ENCODE peak calls at places on chromosome 1, in ten cellular contexts. One of them, this sample, is unnamed.

GRCh38 chr1:35539073-35539823 is 18.0 kb downstream of the KIAA0319L start:
- DNase-seq in hypothalamus: no peak
- DNase-seq in NCI-H1694 treated with DMSO at 0.1 percent for 48 hours: no peak
- DNase-seq in Calu3: no peak
- DNase-seq in EL: peak; percentile 52
- DNase-seq in astrocyte: peak; percentile 37
- DNase-seq in heart left ventricle: no peak
- DNase-seq in naive thymus-derived CD8-positive, alpha-beta T cell: peak; percentile 86
- DNase-seq in RPMI8226: no peak
- DNase-seq in activated CD4-positive, CD25-positive, alpha-beta regulatory T cell: no peak
- DNase-seq in this sample: no peak

GRCh38 chr1:219771039-219771438 is 157.3 kb downstream of the SLC30A10 start:
- DNase-seq in hypothalamus: no peak
- DNase-seq in NCI-H1694 treated with DMSO at 0.1 percent for 48 hours: no peak
- DNase-seq in Calu3: peak; percentile 78
- DNase-seq in EL: peak; percentile 94
- DNase-seq in astrocyte: peak; percentile 99
- DNase-seq in heart left ventricle: no peak
- DNase-seq in naive thymus-derived CD8-positive, alpha-beta T cell: no peak
- DNase-seq in RPMI8226: no peak
- DNase-seq in activated CD4-positive, CD25-positive, alpha-beta regulatory T cell: no peak
- DNase-seq in this sample: no peak

GRCh38 chr1:56578664-56578962 is 750 bp downstream of the PLPP3 start:
- DNase-seq in hypothalamus: no peak
- DNase-seq in NCI-H1694 treated with DMSO at 0.1 percent for 48 hours: no peak
- DNase-seq in Calu3: peak; percentile 23
- DNase-seq in EL: no peak
- DNase-seq in astrocyte: no peak
- DNase-seq in heart left ventricle: peak; percentile 23
- DNase-seq in naive thymus-derived CD8-positive, alpha-beta T cell: no peak
- DNase-seq in RPMI8226: no peak
- DNase-seq in activated CD4-positive, CD25-positive, alpha-beta regulatory T cell: no peak
- DNase-seq in this sample: peak; percentile 47

GRCh38 chr1:109933856-109934711 is 23.4 kb downstream of the CSF1 start:
- DNase-seq in hypothalamus: no peak
- DNase-seq in NCI-H1694 treated with DMSO at 0.1 percent for 48 hours: no peak
- DNase-seq in Calu3: peak; percentile 39
- DNase-seq in EL: peak; percentile 96
- DNase-seq in astrocyte: peak; percentile 91
- DNase-seq in heart left ventricle: no peak
- DNase-seq in naive thymus-derived CD8-positive, alpha-beta T cell: no peak
- DNase-seq in RPMI8226: no peak
- DNase-seq in activated CD4-positive, CD25-positive, alpha-beta regulatory T cell: no peak
- DNase-seq in this sample: no peak

GRCh38 chr1:210250998-210251679 is 18.5 kb downstream of the SERTAD4 start:
- DNase-seq in hypothalamus: peak; percentile 82
- DNase-seq in NCI-H1694 treated with DMSO at 0.1 percent for 48 hours: peak; percentile 78
- DNase-seq in Calu3: peak; percentile 59
- DNase-seq in EL: peak; percentile 58
- DNase-seq in astrocyte: peak; percentile 39
- DNase-seq in heart left ventricle: peak; percentile 29
- DNase-seq in naive thymus-derived CD8-positive, alpha-beta T cell: no peak
- DNase-seq in RPMI8226: peak; percentile 24
- DNase-seq in activated CD4-positive, CD25-positive, alpha-beta regulatory T cell: no peak
- DNase-seq in this sample: no peak

GRCh38 chr1:205593532-205593931 is 38.3 kb downstream of the ELK4 start:
- DNase-seq in hypothalamus: no peak
- DNase-seq in NCI-H1694 treated with DMSO at 0.1 percent for 48 hours: no peak
- DNase-seq in Calu3: no peak
- DNase-seq in EL: no peak
- DNase-seq in astrocyte: no peak
- DNase-seq in heart left ventricle: no peak
- DNase-seq in naive thymus-derived CD8-positive, alpha-beta T cell: peak; percentile 72
- DNase-seq in RPMI8226: no peak
- DNase-seq in activated CD4-positive, CD25-positive, alpha-beta regulatory T cell: no peak
- DNase-seq in this sample: no peak

GRCh38 chr1:92444351-92444750 is 42.4 kb downstream of the GFI1 start:
- DNase-seq in hypothalamus: no peak
- DNase-seq in NCI-H1694 treated with DMSO at 0.1 percent for 48 hours: no peak
- DNase-seq in Calu3: no peak
- DNase-seq in EL: peak; percentile 65
- DNase-seq in astrocyte: peak; percentile 55
- DNase-seq in heart left ventricle: no peak
- DNase-seq in naive thymus-derived CD8-positive, alpha-beta T cell: no peak
- DNase-seq in RPMI8226: no peak
- DNase-seq in activated CD4-positive, CD25-positive, alpha-beta regulatory T cell: no peak
- DNase-seq in this sample: no peak

GRCh38 chr1:39082811-39083576 is 56.8 kb downstream of the NDUFS5 start:
- DNase-seq in hypothalamus: no peak
- DNase-seq in NCI-H1694 treated with DMSO at 0.1 percent for 48 hours: no peak
- DNase-seq in Calu3: no peak
- DNase-seq in EL: no peak
- DNase-seq in astrocyte: no peak
- DNase-seq in heart left ventricle: no peak
- DNase-seq in naive thymus-derived CD8-positive, alpha-beta T cell: no peak
- DNase-seq in RPMI8226: no peak
- DNase-seq in activated CD4-positive, CD25-positive, alpha-beta regulatory T cell: no peak
- DNase-seq in this sample: no peak

GRCh38 chr1:220431840-220432239 is 96.1 kb upstream of the MARK1 start:
- DNase-seq in hypothalamus: no peak
- DNase-seq in NCI-H1694 treated with DMSO at 0.1 percent for 48 hours: no peak
- DNase-seq in Calu3: no peak
- DNase-seq in EL: no peak
- DNase-seq in astrocyte: no peak
- DNase-seq in heart left ventricle: no peak
- DNase-seq in naive thymus-derived CD8-positive, alpha-beta T cell: no peak
- DNase-seq in RPMI8226: peak; percentile 80
- DNase-seq in activated CD4-positive, CD25-positive, alpha-beta regulatory T cell: no peak
- DNase-seq in this sample: no peak

GRCh38 chr1:109760581-109761226 is 3.0 kb downstream of the EPS8L3 start:
- DNase-seq in hypothalamus: no peak
- DNase-seq in NCI-H1694 treated with DMSO at 0.1 percent for 48 hours: no peak
- DNase-seq in Calu3: no peak
- DNase-seq in EL: no peak
- DNase-seq in astrocyte: no peak
- DNase-seq in heart left ventricle: peak; percentile 2
- DNase-seq in naive thymus-derived CD8-positive, alpha-beta T cell: no peak
- DNase-seq in RPMI8226: no peak
- DNase-seq in activated CD4-positive, CD25-positive, alpha-beta regulatory T cell: no peak
- DNase-seq in this sample: no peak

GRCh38 chr1:158203693-158204457 is 23.2 kb downstream of the CD1D start:
- DNase-seq in hypothalamus: no peak
- DNase-seq in NCI-H1694 treated with DMSO at 0.1 percent for 48 hours: peak; percentile 63
- DNase-seq in Calu3: peak; percentile 41
- DNase-seq in EL: peak; percentile 54
- DNase-seq in astrocyte: peak; percentile 36
- DNase-seq in heart left ventricle: no peak
- DNase-seq in naive thymus-derived CD8-positive, alpha-beta T cell: peak; percentile 50
- DNase-seq in RPMI8226: peak; percentile 54
- DNase-seq in activated CD4-positive, CD25-positive, alpha-beta regulatory T cell: no peak
- DNase-seq in this sample: peak; percentile 39

GRCh38 chr1:61270761-61271411 is 188.5 kb downstream of the NFIA start:
- DNase-seq in hypothalamus: no peak
- DNase-seq in NCI-H1694 treated with DMSO at 0.1 percent for 48 hours: no peak
- DNase-seq in Calu3: no peak
- DNase-seq in EL: no peak
- DNase-seq in astrocyte: peak; percentile 42
- DNase-seq in heart left ventricle: no peak
- DNase-seq in naive thymus-derived CD8-positive, alpha-beta T cell: no peak
- DNase-seq in RPMI8226: no peak
- DNase-seq in activated CD4-positive, CD25-positive, alpha-beta regulatory T cell: no peak
- DNase-seq in this sample: no peak

GRCh38 chr1:201014816-201015200 is 8.7 kb downstream of the KIF21B start:
- DNase-seq in hypothalamus: no peak
- DNase-seq in NCI-H1694 treated with DMSO at 0.1 percent for 48 hours: no peak
- DNase-seq in Calu3: no peak
- DNase-seq in EL: no peak
- DNase-seq in astrocyte: no peak
- DNase-seq in heart left ventricle: no peak
- DNase-seq in naive thymus-derived CD8-positive, alpha-beta T cell: no peak
- DNase-seq in RPMI8226: no peak
- DNase-seq in activated CD4-positive, CD25-positive, alpha-beta regulatory T cell: no peak
- DNase-seq in this sample: no peak

GRCh38 chr1:11938722-11939526 is 4.4 kb downstream of the PLOD1 start:
- DNase-seq in hypothalamus: no peak
- DNase-seq in NCI-H1694 treated with DMSO at 0.1 percent for 48 hours: no peak
- DNase-seq in Calu3: no peak
- DNase-seq in EL: peak; percentile 55
- DNase-seq in astrocyte: no peak
- DNase-seq in heart left ventricle: peak; percentile 78
- DNase-seq in naive thymus-derived CD8-positive, alpha-beta T cell: no peak
- DNase-seq in RPMI8226: no peak
- DNase-seq in activated CD4-positive, CD25-positive, alpha-beta regulatory T cell: no peak
- DNase-seq in this sample: no peak

GRCh38 chr1:33420870-33421775 is 9.8 kb downstream of the PHC2 start:
- DNase-seq in hypothalamus: no peak
- DNase-seq in NCI-H1694 treated with DMSO at 0.1 percent for 48 hours: no peak
- DNase-seq in Calu3: no peak
- DNase-seq in EL: peak; percentile 72
- DNase-seq in astrocyte: peak; percentile 51
- DNase-seq in heart left ventricle: no peak
- DNase-seq in naive thymus-derived CD8-positive, alpha-beta T cell: no peak
- DNase-seq in RPMI8226: no peak
- DNase-seq in activated CD4-positive, CD25-positive, alpha-beta regulatory T cell: no peak
- DNase-seq in this sample: no peak